ENCODE peak calls at places on chromosomes 13 and 19, in four cellular contexts. Q is H1, H is GM12878, O is HepG2. N is an unnamed sample.

GRCh38 chr13:24923305-24923640 is 159.3 kb downstream of the RNF17 start:
- DNase-seq in Q (no peak), H (peak), O (no peak), N (no peak)

GRCh38 chr19:12786149-12786870 is 5.0 kb upstream of the JUNB start:
- DNase-seq in Q (no peak), H (no peak), O (no peak), N (no peak)

GRCh38 chr13:49247722-49248432 is at the start of gene CDADC1:
- DNase-seq in Q (peak), H (peak), O (peak), N (peak)

GRCh38 chr19:14059652-14060155 is 2.2 kb downstream of the PALM3 start:
- DNase-seq in Q (no peak), H (no peak), O (peak), N (no peak)

GRCh38 chr13:35157143-35157755 is 215.2 kb downstream of the NBEA start:
- DNase-seq in Q (no peak), H (peak), O (peak), N (no peak)

GRCh38 chr13:98474761-98475160 is 102.1 kb downstream of the STK24 start:
- DNase-seq in Q (no peak), H (no peak), O (no peak), N (no peak)

GRCh38 chr13:111176421-111176820 is 61.3 kb downstream of the ARHGEF7 start:
- DNase-seq in Q (no peak), H (no peak), O (no peak), N (no peak)

GRCh38 chr19:13102666-13103584 is at the start of gene LYL1:
- DNase-seq in Q (peak), H (no peak), O (peak), N (no peak)

GRCh38 chr19:23823952-23824389 is 65.3 kb upstream of the ZNF681 start:
- DNase-seq in Q (no peak), H (peak), O (peak), N (peak)

GRCh38 chr19:50531171-50531612 is 17.5 kb upstream of the ASPDH start:
- DNase-seq in Q (no peak), H (no peak), O (no peak), N (no peak)

GRCh38 chr19:2034729-2035589 is 16.1 kb downstream of the MKNK2 start:
- DNase-seq in Q (peak), H (no peak), O (no peak), N (peak)

GRCh38 chr19:31266731-31267130 is 82.5 kb downstream of the TSHZ3 start:
- DNase-seq in Q (no peak), H (no peak), O (no peak), N (no peak)

GRCh38 chr19:33673996-33674395 is 52.2 kb downstream of the CHST8 start:
- DNase-seq in Q (no peak), H (no peak), O (no peak), N (no peak)

GRCh38 chr19:49019242-49019932 is 2.5 kb upstream of the LHB start:
- DNase-seq in Q (peak), H (no peak), O (peak), N (peak)

GRCh38 chr19:4730740-4731171 is 7.1 kb upstream of the DPP9 start:
- DNase-seq in Q (peak), H (no peak), O (no peak), N (no peak)

GRCh38 chr19:3880471-3881271 is at the start of gene ATCAY:
- DNase-seq in Q (peak), H (no peak), O (no peak), N (peak)

GRCh38 chr19:46736544-46737274 is 9.1 kb upstream of the FKRP start:
- DNase-seq in Q (no peak), H (no peak), O (no peak), N (no peak)

GRCh38 chr13:108508263-108508662 is 121.1 kb upstream of the MYO16 start:
- DNase-seq in Q (no peak), H (no peak), O (peak), N (peak)

GRCh38 chr19:47623921-47624391 is 15.0 kb downstream of the BICRA start:
- DNase-seq in Q (no peak), H (no peak), O (peak), N (no peak)

GRCh38 chr13:65966991-65967451 is 1263.1 kb downstream of the PCDH9 start:
- DNase-seq in Q (no peak), H (no peak), O (peak), N (peak)

GRCh38 chr19:44756089-44756562 is 7.6 kb downstream of the BCL3 start:
- DNase-seq in Q (no peak), H (no peak), O (no peak), N (no peak)

GRCh38 chr19:16726916-16727315 is 7.3 kb downstream of the NWD1 start:
- DNase-seq in Q (no peak), H (no peak), O (no peak), N (no peak)

GRCh38 chr13:40920826-40921225 is 98.3 kb downstream of the ELF1 start:
- DNase-seq in Q (no peak), H (no peak), O (no peak), N (no peak)

GRCh38 chr19:40143612-40144011 is 47.6 kb upstream of the MAP3K10 start:
- DNase-seq in Q (no peak), H (no peak), O (no peak), N (no peak)

GRCh38 chr13:97367427-97367826 is 66.5 kb upstream of the RAP2A start:
- DNase-seq in Q (no peak), H (no peak), O (no peak), N (no peak)

GRCh38 chr19:18967358-18968146 is 26.5 kb upstream of the HOMER3 start:
- DNase-seq in Q (no peak), H (no peak), O (no peak), N (no peak)

GRCh38 chr13:28059214-28059613 is 41.2 kb downstream of the FLT3 start:
- DNase-seq in Q (peak), H (no peak), O (peak), N (no peak)
- TF ChIP-seq ZNF274 in Q (no peak), H (no peak), O (no peak), N (no peak)

DNA sequence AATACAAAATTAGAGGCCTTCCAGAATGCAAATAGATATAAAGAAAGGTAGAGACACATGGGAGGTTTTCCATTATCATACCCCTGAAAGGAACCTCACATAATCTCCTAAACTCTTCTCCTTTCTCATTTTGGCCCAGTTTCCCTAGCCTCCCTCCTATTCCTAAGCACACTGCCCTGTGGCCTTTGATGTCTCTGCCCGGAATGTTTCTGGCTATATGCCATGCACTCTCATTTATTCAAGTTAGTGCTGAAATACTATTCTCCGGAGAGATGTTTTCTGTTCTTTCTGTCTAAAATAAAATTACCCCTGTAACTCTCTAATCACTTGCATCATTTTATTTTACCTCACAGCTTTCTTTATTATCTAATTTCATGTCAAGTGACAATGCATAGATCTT is 1287.7 kb downstream of the SLITRK5 start:
- DNase-seq in Q (no peak), H (no peak), O (no peak), N (no peak)
- TF ChIP-seq SUZ12 in Q (no peak), H (no peak), O (no peak), N (no peak)

GRCh38 chr19:6668696-6669095 is 1.3 kb downstream of the TNFSF14 start:
- DNase-seq in Q (no peak), H (no peak), O (no peak), N (no peak)
- H3K4me3 ChIP-seq in Q (no peak), H (peak), O (no peak), N (no peak)

GRCh38 chr13:32391101-32391620 is 36.8 kb downstream of the N4BP2L1 start:
- DNase-seq in Q (no peak), H (no peak), O (no peak), N (peak)
- TF ChIP-seq ZNF274 in Q (no peak), H (no peak), O (no peak), N (no peak)

GRCh38 chr19:29672933-29673336 is 7.7 kb downstream of the PLEKHF1 start:
- DNase-seq in Q (no peak), H (peak), O (no peak), N (no peak)
- TF ChIP-seq SUZ12 in Q (no peak), H (no peak), O (no peak), N (no peak)

GRCh38 chr13:46185634-46186033 is 3.7 kb upstream of the LCP1 start:
- DNase-seq in Q (no peak), H (no peak), O (no peak), N (no peak)

GRCh38 chr13:46184277-46184699 is 2.3 kb upstream of the LCP1 start:
- DNase-seq in Q (peak), H (no peak), O (peak), N (peak)

GRCh38 chr13:46181799-46182490 is at the start of gene LCP1:
- DNase-seq in Q (no peak), H (peak), O (no peak), N (no peak)

GRCh38 chr13:46182491-46182877 is 507 bp upstream of the LCP1 start:
- DNase-seq in Q (no peak), H (no peak), O (no peak), N (no peak)

GRCh38 chr13:46183018-46183940 is 1.3 kb upstream of the LCP1 start:
- DNase-seq in Q (no peak), H (no peak), O (no peak), N (no peak)
- H3K4me3 ChIP-seq in Q (no peak), H (peak), O (no peak), N (no peak)

DNA sequence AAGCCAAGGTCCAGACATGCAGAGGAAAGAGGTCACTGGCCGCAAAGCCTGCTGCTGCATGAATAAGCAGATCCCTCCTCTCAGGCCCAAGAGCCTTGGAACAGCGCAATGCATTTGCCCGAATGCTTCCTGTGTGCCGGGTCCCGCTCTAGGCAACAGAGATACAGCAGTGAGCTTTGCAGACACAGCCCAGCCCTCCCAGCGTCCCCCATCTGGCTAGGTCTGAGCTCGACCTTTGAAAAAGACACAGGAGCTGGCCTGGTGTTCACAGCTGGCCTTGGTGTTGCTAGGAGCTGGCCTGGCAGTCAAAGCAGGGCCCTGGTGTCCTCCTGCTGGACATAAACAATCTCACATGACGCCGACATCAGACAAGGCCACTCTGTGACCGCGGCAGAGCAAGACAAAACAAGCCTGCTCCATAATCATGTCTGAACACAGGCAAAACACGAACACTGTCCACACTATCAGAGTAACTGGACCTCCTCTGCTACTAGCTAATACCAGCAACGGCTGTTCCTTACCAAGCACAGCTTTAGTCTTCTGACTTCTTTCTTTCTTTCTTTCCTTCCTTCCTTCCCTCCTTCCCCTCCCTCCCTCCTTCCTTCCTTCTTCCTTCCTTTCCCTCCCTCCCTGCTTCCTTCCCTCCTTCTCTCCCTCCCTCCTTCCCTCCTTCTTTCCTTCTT is 5.7 kb upstream of the PEX11G start:
- DNase-seq in Q (no peak), H (no peak), O (peak), N (no peak)
- TF ChIP-seq ZNF274 in Q (no peak), H (no peak), O (no peak), N (no peak)

GRCh38 chr13:114063545-114064515 is 68.6 kb downstream of the RASA3 start:
- DNase-seq in Q (no peak), H (no peak), O (no peak), N (no peak)

GRCh38 chr13:114065926-114066774 is 66.3 kb downstream of the RASA3 start:
- DNase-seq in Q (no peak), H (no peak), O (no peak), N (no peak)

GRCh38 chr13:114065141-114065925 is 67.1 kb downstream of the RASA3 start:
- DNase-seq in Q (peak), H (no peak), O (peak), N (peak)

GRCh38 chr13:114062754-114063153 is 69.7 kb downstream of the RASA3 start:
- DNase-seq in Q (no peak), H (no peak), O (no peak), N (no peak)

GRCh38 chr13:114064516-114065140 is 67.8 kb downstream of the RASA3 start:
- DNase-seq in Q (no peak), H (no peak), O (no peak), N (no peak)
- TF ChIP-seq SUZ12 in Q (no peak), H (no peak), O (no peak), N (no peak)

N was measured in NT2/D1.